ENCODE peak calls at places on chromosomes 12 and 14, in five cellular contexts. V is CD4-positive, CD25-positive, alpha-beta regulatory T cell; L is esophagus squamous epithelium; X is GM23338; E is neural progenitor cell. U is an unnamed sample. For H3K4me1, the result is how much of the 10 kb centered on the place peaks cover.

GRCh38 chr12:122072031-122072970 is 6.3 kb upstream of the MLXIP start:
- DNase-seq in V (no peak), L (no peak), X (no peak), E (peak), U (peak)

GRCh38 chr14:90924618-90925345 is 108.6 kb upstream of the TTC7B start:
- DNase-seq in V (no peak), L (no peak), X (no peak), E (no peak), U (no peak)

GRCh38 chr14:84874436-84874835 is 655.5 kb upstream of the FLRT2 start:
- DNase-seq in V (no peak), L (no peak), X (no peak), E (no peak), U (no peak)

GRCh38 chr12:11347810-11348209 is 37.6 kb upstream of the PRB4 start:
- DNase-seq in V (no peak), L (no peak), X (peak), E (no peak), U (no peak)

GRCh38 chr12:120496353-120497340 is 734 bp downstream of the DYNLL1 start:
- DNase-seq in V (peak), L (no peak), X (peak), E (peak), U (peak)

GRCh38 chr14:74710477-74710876 is 2.4 kb downstream of the AREL1 start:
- DNase-seq in V (no peak), L (no peak), X (no peak), E (no peak), U (no peak)

GRCh38 chr14:103393687-103394626 is 8.7 kb downstream of the MARK3 start:
- DNase-seq in V (peak), L (no peak), X (peak), E (peak), U (no peak)

GRCh38 chr14:26191666-26192065 is 406.2 kb downstream of the NOVA1 start:
- DNase-seq in V (no peak), L (no peak), X (no peak), E (no peak), U (no peak)

GRCh38 chr14:30443368-30444007 is 115.5 kb upstream of the G2E3 start:
- DNase-seq in V (peak), L (no peak), X (peak), E (peak), U (no peak)

GRCh38 chr12:27733052-27733656 is 22.5 kb downstream of the MRPS35 start:
- DNase-seq in V (peak), L (no peak), X (peak), E (peak), U (no peak)

GRCh38 chr14:75254381-75254821 is 24.2 kb upstream of the FOS start:
- DNase-seq in V (no peak), L (no peak), X (no peak), E (no peak), U (no peak)

GRCh38 chr14:63045612-63046320 is 508 bp upstream of the KCNH5 start:
- DNase-seq in V (no peak), L (no peak), X (peak), E (peak), U (no peak)

GRCh38 chr12:46442239-46442638 is 69.7 kb upstream of the SLC38A2 start:
- DNase-seq in V (no peak), L (no peak), X (no peak), E (no peak), U (no peak)

GRCh38 chr14:67940894-67941455 is 121.4 kb downstream of the RAD51B start:
- DNase-seq in V (no peak), L (no peak), X (peak), E (peak), U (no peak)

GRCh38 chr12:122228092-122228491 is 2.2 kb upstream of the DIABLO start:
- DNase-seq in V (no peak), L (no peak), X (no peak), E (no peak), U (no peak)

GRCh38 chr12:121693155-121693554 is 19.4 kb upstream of the TMEM120B start:
- DNase-seq in V (no peak), L (no peak), X (no peak), E (no peak), U (no peak)

GRCh38 chr12:131757111-131757510 is 46.2 kb downstream of the SFSWAP start:
- DNase-seq in V (no peak), L (no peak), X (no peak), E (no peak), U (no peak)

GRCh38 chr14:102654298-102654697 is 61.8 kb downstream of the RCOR1 start:
- DNase-seq in V (peak), L (no peak), X (no peak), E (no peak), U (no peak)

GRCh38 chr12:16603916-16604575 is 1.9 kb downstream of the LMO3 start:
- DNase-seq in V (no peak), L (no peak), X (peak), E (peak), U (no peak)

GRCh38 chr12:44286336-44286735 is 450.5 kb downstream of the TMEM117 start:
- DNase-seq in V (peak), L (no peak), X (no peak), E (no peak), U (no peak)

GRCh38 chr12:34126239-34126641 is 103.9 kb downstream of the ALG10 start:
- DNase-seq in V (peak), L (no peak), X (no peak), E (no peak), U (no peak)

GRCh38 chr12:6390084-6390799 is 6.3 kb downstream of the LTBR start:
- DNase-seq in V (no peak), L (no peak), X (no peak), E (no peak), U (no peak)

GRCh38 chr14:102471921-102472814 is 37.4 kb downstream of the ANKRD9 start:
- DNase-seq in V (peak), L (no peak), X (no peak), E (no peak), U (no peak)

GRCh38 chr14:73368621-73369020 is 89.7 kb downstream of the NUMB start:
- DNase-seq in V (no peak), L (no peak), X (no peak), E (no peak), U (no peak)

GRCh38 chr12:8145754-8146415 is 10.9 kb upstream of the ZNF705A start:
- DNase-seq in V (no peak), L (no peak), X (peak), E (peak), U (peak)

GRCh38 chr14:65184032-65184764 is 81.9 kb upstream of the MAX start:
- DNase-seq in V (no peak), L (no peak), X (no peak), E (no peak), U (no peak)

GRCh38 chr12:71840226-71840847 is 778 bp downstream of the TBC1D15 start:
- DNase-seq in V (peak), L (no peak), X (peak), E (no peak), U (no peak)

GRCh38 chr12:13772264-13772663 is 209.1 kb downstream of the GRIN2B start:
- DNase-seq in V (no peak), L (no peak), X (no peak), E (no peak), U (no peak)

GRCh38 chr12:127600211-127600610 is 666.8 kb upstream of the TMEM132C start:
- DNase-seq in V (no peak), L (no peak), X (no peak), E (peak), U (no peak)

GRCh38 chr12:71071466-71072097 is 86.2 kb downstream of the TSPAN8 start:
- DNase-seq in V (no peak), L (no peak), X (no peak), E (no peak), U (no peak)

GRCh38 chr12:124498870-124499753 is 68.3 kb downstream of the NCOR2 start:
- DNase-seq in V (no peak), L (no peak), X (no peak), E (no peak), U (no peak)

GRCh38 chr14:51783765-51784164 is 76.6 kb upstream of the GNG2 start:
- DNase-seq in V (no peak), L (no peak), X (no peak), E (no peak), U (no peak)

GRCh38 chr14:90714811-90715210 is 101.4 kb downstream of the TTC7B start:
- DNase-seq in V (no peak), L (no peak), X (no peak), E (no peak), U (no peak)

GRCh38 chr14:104980601-104981531 is 2.7 kb upstream of the AHNAK2 start:
- DNase-seq in V (no peak), L (no peak), X (no peak), E (no peak), U (no peak)

GRCh38 chr14:104977008-104977680 is 1.0 kb downstream of the AHNAK2 start:
- DNase-seq in V (no peak), L (no peak), X (no peak), E (no peak), U (no peak)

GRCh38 chr14:104977681-104978647 is at the start of gene AHNAK2:
- DNase-seq in V (peak), L (no peak), X (peak), E (peak), U (no peak)

GRCh38 chr14:104979758-104980591 is 1.8 kb upstream of the AHNAK2 start:
- DNase-seq in V (no peak), L (no peak), X (no peak), E (no peak), U (no peak)

DNA sequence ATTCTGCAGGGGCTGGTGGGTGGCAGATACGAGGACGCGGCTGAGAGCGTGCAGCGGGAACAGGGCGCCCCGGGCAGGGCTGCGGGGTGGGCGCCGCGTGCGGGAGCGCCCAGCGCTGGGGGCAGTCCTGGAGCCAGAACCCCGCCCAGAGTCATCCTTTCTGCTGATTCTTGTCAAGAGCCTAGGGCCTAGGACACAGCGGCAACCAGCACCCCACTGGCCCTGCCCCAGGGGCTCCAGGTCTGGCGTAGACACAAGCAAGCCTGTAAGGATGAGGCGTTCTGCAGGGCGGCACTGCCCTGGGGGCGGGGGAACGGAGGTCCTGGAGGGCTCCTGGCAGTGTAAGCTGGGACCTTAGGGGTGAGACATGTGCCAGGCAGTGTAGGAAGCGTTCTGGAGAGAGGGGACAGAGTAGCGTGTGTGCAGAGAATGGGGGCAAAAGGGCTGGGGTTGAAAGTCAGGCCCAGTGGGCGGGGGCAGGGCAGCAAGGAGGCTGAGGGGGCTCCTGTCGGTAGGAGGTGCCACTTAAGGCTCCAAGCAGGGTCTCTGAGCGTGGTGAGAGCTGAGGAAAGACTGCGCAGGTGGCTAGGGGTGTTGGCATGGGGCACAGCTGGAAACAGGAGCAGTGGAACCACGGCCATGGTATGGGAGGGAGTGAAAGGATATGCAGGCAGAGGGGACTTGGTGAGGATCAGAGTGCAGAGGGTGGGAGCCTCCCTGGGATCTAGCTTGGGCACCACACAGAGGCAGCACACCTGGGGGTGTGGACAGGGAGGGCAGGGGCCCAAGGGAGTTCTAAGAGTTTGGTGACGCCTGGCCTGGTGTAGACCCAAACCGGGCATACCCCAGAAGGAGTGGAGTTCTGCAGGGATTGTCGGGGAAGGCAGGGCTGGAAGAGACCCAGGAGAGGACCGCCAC is 859 bp upstream of the AHNAK2 start:
- DNase-seq in V (no peak), L (no peak), X (no peak), E (peak), U (no peak)
- H3K4me1 ChIP-seq in V (under half), L (half or more), X (under half), E (under half), U (under half)

GRCh38 chr12:91988571-91988970 is 157.1 kb downstream of the BTG1 start:
- DNase-seq in V (no peak), L (no peak), X (no peak), E (no peak), U (no peak)

GRCh38 chr12:91988076-91988475 is 157.6 kb downstream of the BTG1 start:
- DNase-seq in V (no peak), L (no peak), X (no peak), E (no peak), U (no peak)

GRCh38 chr12:91991397-91992187 is 154.1 kb downstream of the BTG1 start:
- DNase-seq in V (peak), L (no peak), X (no peak), E (no peak), U (no peak)

GRCh38 chr12:91990525-91990924 is 155.1 kb downstream of the BTG1 start:
- DNase-seq in V (no peak), L (no peak), X (no peak), E (no peak), U (no peak)

DNA sequence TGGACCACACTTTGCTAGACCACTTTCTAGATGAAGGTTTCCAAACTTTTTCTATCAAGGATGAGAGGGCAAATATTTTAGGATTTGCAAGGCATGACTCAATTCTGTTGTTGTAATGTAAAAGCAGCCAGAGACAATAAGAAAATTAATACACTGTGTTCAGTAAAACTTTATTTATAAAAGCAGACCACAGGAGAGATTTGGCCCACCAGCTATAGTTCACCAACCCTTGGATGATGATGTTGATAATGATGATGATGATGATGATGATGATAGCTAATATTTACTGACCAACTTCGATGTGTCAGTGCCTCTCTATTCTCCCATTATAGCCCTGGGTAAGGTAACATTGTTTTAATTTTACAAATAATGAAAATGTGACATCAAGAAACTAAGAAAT is 156.5 kb downstream of the BTG1 start:
- DNase-seq in V (no peak), L (no peak), X (no peak), E (no peak), U (no peak)
- H3K4me1 ChIP-seq in V (under half), L (under half), X (under half), E (under half), U (under half)

DNA sequence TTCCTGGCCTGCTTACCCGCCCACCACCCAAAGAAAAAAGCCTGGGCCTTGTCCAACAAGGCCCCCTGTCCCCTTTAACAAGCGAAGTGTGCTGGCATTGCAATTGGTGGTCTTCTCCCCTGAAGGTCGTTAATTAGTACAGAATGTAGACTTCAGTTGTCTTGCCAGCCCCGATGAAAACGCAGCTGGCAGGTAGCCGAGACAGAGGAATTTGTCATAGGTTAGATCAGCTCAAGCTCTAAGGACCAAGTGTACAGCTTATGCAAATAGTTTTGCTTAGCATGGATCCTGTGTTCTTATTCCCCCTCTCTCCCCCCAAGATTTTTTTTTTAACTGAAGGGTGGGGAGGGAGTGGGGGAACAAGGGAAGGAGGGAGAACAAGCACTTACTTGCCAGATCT is 58.5 kb upstream of the PARP11 start:
- DNase-seq in V (no peak), L (no peak), X (no peak), E (no peak), U (no peak)
- H3K4me1 ChIP-seq in V (under half), L (under half), X (under half), E (under half), U (under half)

GRCh38 chr12:18564306-18564705 is 173.5 kb downstream of the PLCZ1 start:
- DNase-seq in V (no peak), L (no peak), X (no peak), E (no peak), U (no peak)
- H3K4me1 ChIP-seq in V (under half), L (under half), X (under half), E (under half), U (under half)

GRCh38 chr12:53754633-53755261 is 3.0 kb upstream of the CISTR start:
- DNase-seq in V (no peak), L (no peak), X (no peak), E (no peak), U (no peak)
- H3K4me1 ChIP-seq in V (under half), L (under half), X (half or more), E (half or more), U (under half)

GRCh38 chr14:60544659-60545058 is 35.7 kb downstream of the SIX6 start:
- DNase-seq in V (no peak), L (no peak), X (no peak), E (no peak), U (no peak)
- H3K4me1 ChIP-seq in V (under half), L (under half), X (under half), E (under half), U (under half)

GRCh38 chr14:98168196-98168985 is 1103.6 kb downstream of the BCL11B start:
- DNase-seq in V (peak), L (no peak), X (no peak), E (no peak), U (no peak)
- H3K4me1 ChIP-seq in V (half or more), L (under half), X (under half), E (under half), U (under half)

GRCh38 chr12:110176745-110177144 is 52.6 kb downstream of the IFT81 start:
- DNase-seq in V (no peak), L (no peak), X (no peak), E (no peak), U (no peak)
- H3K4me1 ChIP-seq in V (under half), L (under half), X (under half), E (under half), U (under half)

GRCh38 chr14:100323121-100323941 is at the start of gene SLC25A47:
- DNase-seq in V (no peak), L (no peak), X (no peak), E (no peak), U (no peak)
- H3K4me1 ChIP-seq in V (under half), L (half or more), X (under half), E (under half), U (under half)

U was measured in thoracic aorta.